ENCODE peak calls at places on chromosomes 4 and X, in seven cellular contexts. Q is AG08395; A is HL-60; B is neuronal stem cell; D is stimulated activated CD4-positive, alpha-beta T cell treated with anti-CD3 and anti-CD28 coated beads, Interleukin-15, amount 100 ng/mL, for 48 hours; S is HEK293T; P is SK-MEL-5. N is an unnamed sample.

GRCh38 chrX:71256051-71256450 is 2.1 kb upstream of the ZMYM3 start:
- DNase-seq in P (no peak), D (no peak), Q (no peak), B (no peak), S (no peak), A (no peak), N (peak)

GRCh38 chrX:68895339-68896250 is 66.8 kb downstream of the EFNB1 start:
- DNase-seq in Q (no peak), P (no peak), D (no peak), S (no peak), B (no peak), A (no peak), N (peak)

GRCh38 chr4:189436207-189436606 is 504.5 kb upstream of the FRG1 start:
- DNase-seq in P (peak), A (no peak), B (no peak), Q (no peak), S (no peak), D (no peak), N (no peak)

GRCh38 chr4:68162196-68162595 is 32.5 kb upstream of the TMPRSS11F start:
- DNase-seq in P (no peak), D (no peak), Q (no peak), B (no peak), A (no peak), S (no peak), N (no peak)

GRCh38 chrX:20421275-20421674 is 154.6 kb upstream of the RPS6KA3 start:
- DNase-seq in B (no peak), Q (no peak), A (no peak), S (no peak), P (peak), D (no peak), N (no peak)

GRCh38 chrX:108199691-108200090 is 108.1 kb downstream of the ATG4A start:
- DNase-seq in S (peak), B (no peak), P (peak), Q (peak), A (no peak), D (no peak), N (no peak)

GRCh38 chr4:1356181-1356998 is 9.4 kb downstream of the UVSSA start:
- DNase-seq in S (peak), D (no peak), Q (peak), A (no peak), B (peak), P (peak), N (no peak)

GRCh38 chr4:157265281-157265680 is 44.8 kb downstream of the GRIA2 start:
- DNase-seq in Q (no peak), D (no peak), B (peak), A (no peak), S (peak), P (no peak), N (no peak)

GRCh38 chrX:13360146-13360545 is 40.3 kb upstream of the ATXN3L start:
- DNase-seq in A (no peak), P (no peak), S (no peak), Q (no peak), D (no peak), B (no peak), N (no peak)

GRCh38 chr4:80322716-80323115 is 12.8 kb upstream of the CFAP299 start:
- DNase-seq in D (no peak), A (no peak), B (no peak), P (peak), S (peak), Q (peak), N (peak)

GRCh38 chr4:5785806-5786680 is 75.0 kb downstream of the EVC start:
- DNase-seq in B (no peak), Q (peak), S (no peak), D (no peak), A (no peak), P (no peak), N (no peak)

GRCh38 chr4:181418491-181418890 is 824.7 kb upstream of the TENM3 start:
- DNase-seq in B (no peak), P (no peak), Q (no peak), D (no peak), S (no peak), A (no peak), N (no peak)

GRCh38 chr4:163523791-163524365 is 29.4 kb downstream of the TMA16 start:
- DNase-seq in S (no peak), P (peak), D (no peak), B (no peak), A (no peak), Q (no peak), N (no peak)

GRCh38 chr4:173218411-173219125 is 50.0 kb downstream of the GALNT7 start:
- DNase-seq in A (no peak), Q (peak), S (peak), D (no peak), P (peak), B (no peak), N (peak)

GRCh38 chr4:80335554-80336358 is at the start of gene CFAP299:
- DNase-seq in S (peak), B (peak), P (peak), D (peak), Q (peak), A (peak), N (peak)

N was measured in MG63.